ENCODE peak calls at places on chromosomes 13 and 19, in six cellular contexts. E is heart left ventricle, N is thoracic aorta, Z is adrenal gland, A is gastrocnemius medialis, R is foreskin keratinocyte. F is an unnamed sample.

GRCh38 chr13:112067121-112067741 is at the start of gene SOX1:
- DNase-seq in E (no peak), Z (no peak), A (no peak), R (no peak), N (no peak), F (peak; percentile 87)

GRCh38 chr13:102484329-102484728 is 82.5 kb upstream of the FGF14 start:
- DNase-seq in N (no peak), R (peak; percentile 9), A (no peak), E (no peak), Z (no peak), F (peak; percentile 41)

GRCh38 chr19:49333426-49334288 is 1.5 kb upstream of the CD37 start:
- DNase-seq in R (no peak), N (no peak), E (peak; percentile 37), Z (no peak), A (no peak), F (no peak)

GRCh38 chr19:30688696-30689095 is 316.5 kb downstream of the ZNF536 start:
- DNase-seq in A (no peak), Z (no peak), N (no peak), R (no peak), E (no peak), F (no peak)

GRCh38 chr13:29907670-29908069 is 57.3 kb upstream of the UBL3 start:
- DNase-seq in R (no peak), Z (no peak), N (no peak), A (no peak), E (no peak), F (no peak)

GRCh38 chr13:40982772-40983171 is 36.3 kb downstream of the ELF1 start:
- DNase-seq in E (peak; percentile 62), Z (no peak), A (no peak), N (no peak), R (peak; percentile 39), F (no peak)

GRCh38 chr13:46121033-46121432 is 16.2 kb upstream of the CPB2 start:
- DNase-seq in E (no peak), Z (no peak), R (peak; percentile 92), N (no peak), A (no peak), F (no peak)

GRCh38 chr13:58906329-58907007 is 1257.3 kb downstream of the DIAPH3 start:
- DNase-seq in R (no peak), A (no peak), E (peak; percentile 18), Z (no peak), N (no peak), F (no peak)

GRCh38 chr13:73816702-73817101 is 317.5 kb downstream of the KLF12 start:
- DNase-seq in Z (no peak), N (no peak), E (no peak), A (no peak), R (peak; percentile 89), F (no peak)

GRCh38 chr13:24921881-24922280 is 157.9 kb downstream of the RNF17 start:
- DNase-seq in A (no peak), N (no peak), R (peak; percentile 2), E (no peak), Z (no peak), F (no peak)

GRCh38 chr13:31361673-31362072 is 161.9 kb downstream of the B3GLCT start:
- DNase-seq in R (no peak), Z (no peak), A (no peak), N (no peak), E (no peak), F (no peak)

GRCh38 chr13:98542568-98543379 is 34.1 kb downstream of the STK24 start:
- DNase-seq in N (no peak), A (no peak), Z (no peak), E (no peak), R (no peak), F (no peak)

GRCh38 chr19:40717880-40718773 is 1.2 kb downstream of the ITPKC start:
- DNase-seq in Z (peak; percentile 64), N (no peak), A (no peak), E (no peak), R (peak; percentile 64), F (peak; percentile 58)

GRCh38 chr13:20132052-20132634 is 28.7 kb downstream of the GJA3 start:
- DNase-seq in R (no peak), E (no peak), A (no peak), N (no peak), Z (no peak), F (no peak)

GRCh38 chr13:98839826-98840769 is 87.6 kb upstream of the SLC15A1 start:
- DNase-seq in Z (peak; percentile 68), N (no peak), E (peak; percentile 51), A (peak; percentile 20), R (peak; percentile 45), F (peak; percentile 85)

GRCh38 chr19:46975918-46976782 is 43.5 kb upstream of the NPAS1 start:
- DNase-seq in N (peak; percentile 91), Z (peak; percentile 93), E (peak; percentile 91), R (peak; percentile 75), A (peak; percentile 97), F (peak; percentile 84)

GRCh38 chr19:17886515-17886914 is 14.8 kb downstream of the SLC5A5 start:
- DNase-seq in N (no peak), E (no peak), A (no peak), R (no peak), Z (no peak), F (no peak)

GRCh38 chr13:110380359-110381028 is 73.4 kb downstream of the COL4A2 start:
- DNase-seq in Z (no peak), A (no peak), R (no peak), E (no peak), N (no peak), F (no peak)

GRCh38 chr13:110379358-110379757 is 72.3 kb downstream of the COL4A2 start:
- DNase-seq in Z (no peak), N (no peak), R (no peak), A (no peak), E (no peak), F (no peak)

GRCh38 chr13:110382229-110382628 is 75.1 kb downstream of the COL4A2 start:
- DNase-seq in E (no peak), Z (no peak), A (no peak), N (no peak), R (peak; percentile 77), F (no peak)

GRCh38 chr13:110379905-110380341 is 72.8 kb downstream of the COL4A2 start:
- DNase-seq in N (no peak), E (no peak), Z (no peak), A (no peak), R (no peak), F (peak; percentile 5)

GRCh38 chr13:110381029-110381360 is 73.9 kb downstream of the COL4A2 start:
- DNase-seq in R (no peak), A (no peak), Z (no peak), E (no peak), N (no peak), F (no peak)
- H3K4me1 ChIP-seq in R (peaks cover 13% of the 10 kb centered on the region), A (peaks cover 22% of the 10 kb centered on the region), Z (peaks cover 25% of the 10 kb centered on the region), E (peaks cover 55% of the 10 kb centered on the region), N (peaks cover 29% of the 10 kb centered on the region), F (peaks cover 3% of the 10 kb centered on the region)

DNA sequence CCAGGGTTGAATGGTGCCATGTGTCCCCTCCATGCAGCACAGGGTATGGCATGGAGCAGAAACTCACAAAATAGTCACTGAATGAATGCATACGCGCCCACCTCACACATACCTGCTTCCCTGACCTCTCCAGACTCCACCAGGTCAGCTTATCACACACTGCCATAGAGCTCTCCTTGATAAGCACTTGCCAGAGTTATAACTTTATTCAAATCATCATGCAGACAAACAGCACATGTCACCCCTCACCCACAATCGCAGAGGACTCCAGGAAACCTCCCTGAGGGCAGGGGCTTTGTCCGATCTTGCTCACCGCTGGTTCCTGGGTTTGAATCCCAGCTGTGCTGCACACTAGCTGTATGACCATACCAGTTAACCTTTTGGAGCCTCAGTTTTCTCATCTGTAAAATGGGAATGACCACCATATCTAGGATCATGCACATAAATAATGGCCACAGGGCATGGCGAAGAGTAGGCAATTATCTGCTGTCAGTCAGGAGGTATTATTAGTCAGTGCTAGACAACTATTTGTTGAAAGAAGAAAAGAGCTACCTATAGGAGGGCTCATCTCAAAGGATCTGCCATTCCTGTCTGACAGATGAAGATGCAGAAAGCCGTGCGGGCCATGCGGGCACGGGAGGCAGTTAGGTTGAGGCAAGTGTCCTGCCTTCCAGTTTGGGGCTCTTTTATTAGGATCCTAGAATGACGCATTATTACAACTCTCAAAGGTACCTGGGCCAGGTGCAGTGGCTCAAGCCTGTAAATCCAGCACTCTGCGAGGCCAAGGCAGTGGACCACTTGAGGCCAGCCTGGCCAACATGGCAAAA is 14.0 kb downstream of the XRCC1 start:
- DNase-seq in R (no peak), E (no peak), Z (no peak), N (no peak), A (no peak), F (no peak)
- TF ChIP-seq CTCF in R (no peak), E (no peak), Z (no peak), N (no peak), A (no peak), F (no peak)

GRCh38 chr19:50332014-50332263 is 2.8 kb upstream of the KCNC3 start:
- DNase-seq in Z (no peak), R (no peak), N (no peak), A (no peak), E (no peak), F (no peak)

GRCh38 chr19:50333235-50333736 is 4.1 kb upstream of the KCNC3 start:
- DNase-seq in A (peak; percentile 87), E (peak; percentile 89), N (peak; percentile 56), R (peak; percentile 66), Z (peak; percentile 81), F (peak; percentile 96)

GRCh38 chr19:50332264-50333038 is 3.3 kb upstream of the KCNC3 start:
- DNase-seq in A (no peak), N (no peak), E (peak; percentile 51), R (no peak), Z (no peak), F (peak; percentile 77)

GRCh38 chr19:50333737-50334617 is 4.8 kb upstream of the KCNC3 start:
- DNase-seq in A (peak; percentile 36), R (peak; percentile 11), N (no peak), E (peak; percentile 79), Z (peak; percentile 76), F (peak; percentile 86)

GRCh38 chr19:50334741-50335421 is 5.7 kb upstream of the KCNC3 start:
- DNase-seq in E (no peak), Z (no peak), N (no peak), A (no peak), R (no peak), F (no peak)
- H3K4me1 ChIP-seq in E (peaks cover 19% of the 10 kb centered on the region), Z (peaks cover 7% of the 10 kb centered on the region), N (peaks cover 3% of the 10 kb centered on the region), A (peaks cover 24% of the 10 kb centered on the region), R (no peaks in the 10 kb centered on the region), F (peaks cover 10% of the 10 kb centered on the region)

DNA sequence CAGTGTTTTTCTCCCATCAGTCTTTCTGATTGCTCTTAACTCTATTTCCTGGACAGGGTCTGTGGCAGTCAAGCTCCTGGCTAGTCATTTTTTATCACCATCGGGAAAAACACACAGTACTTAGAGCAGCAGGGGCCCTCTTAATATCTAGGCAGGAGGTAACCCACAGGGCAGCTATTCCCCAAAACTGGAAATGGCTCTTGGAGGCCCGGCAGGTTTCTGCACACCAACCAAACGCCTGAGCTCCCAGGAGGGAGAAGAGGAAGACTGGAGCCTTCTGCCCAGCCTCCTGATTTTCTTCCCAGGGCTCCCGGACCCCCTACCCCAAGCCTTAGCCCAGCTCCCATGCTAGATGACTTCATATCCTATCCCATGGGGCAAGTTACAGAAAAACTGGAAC is 49.3 kb upstream of the VSTM2B start:
- DNase-seq in N (no peak), E (no peak), R (no peak), Z (no peak), A (no peak), F (no peak)
- TF ChIP-seq CTCF in N (no peak), E (no peak), R (no peak), Z (no peak), A (no peak), F (no peak)